ENCODE peak calls at places on chromosomes 1 and 21, in five cellular contexts. G is tibial nerve, K is cardiac muscle cell, V is right atrium auricular region, Z is neural progenitor cell. D is an unnamed sample.

GRCh38 chr1:195173753-195174152 is 1434.5 kb downstream of the KCNT2 start:
- DNase-seq in Z (no peak), V (no peak), K (no peak), G (no peak), D (no peak)

GRCh38 chr1:92084651-92085050 is 4.5 kb downstream of the BTBD8 start:
- DNase-seq in V (no peak), Z (no peak), K (no peak), G (no peak), D (no peak)

GRCh38 chr1:6041432-6042062 is 4.1 kb upstream of the KCNAB2 start:
- DNase-seq in G (no peak), V (no peak), Z (peak; percentile 75), K (peak; percentile 20), D (peak; percentile 41)

GRCh38 chr1:177849130-177849529 is 120.7 kb downstream of the SEC16B start:
- DNase-seq in V (no peak), Z (no peak), K (peak; percentile 8), G (no peak), D (no peak)

GRCh38 chr1:35530946-35531345 is 26.3 kb downstream of the KIAA0319L start:
- DNase-seq in Z (no peak), K (no peak), V (no peak), G (no peak), D (no peak)

GRCh38 chr21:42677339-42678117 is 24.1 kb downstream of the PDE9A start:
- DNase-seq in Z (no peak), V (no peak), G (peak; percentile 19), K (peak; percentile 83), D (no peak)

GRCh38 chr1:42231253-42231652 is 66.7 kb upstream of the GUCA2A start:
- DNase-seq in V (no peak), K (no peak), G (no peak), Z (no peak), D (no peak)

GRCh38 chr1:94622757-94623156 is 81.2 kb upstream of the F3 start:
- DNase-seq in K (peak; percentile 79), V (no peak), Z (peak; percentile 58), G (no peak), D (no peak)

GRCh38 chr1:84847253-84848247 is 45.5 kb downstream of the LPAR3 start:
- DNase-seq in K (peak; percentile 99), G (peak; percentile 46), Z (no peak), V (peak; percentile 64), D (peak; percentile 55)

GRCh38 chr1:36582066-36582755 is 99.5 kb upstream of the CSF3R start:
- DNase-seq in K (no peak), V (no peak), Z (no peak), G (no peak), D (no peak)

GRCh38 chr1:243230914-243231313 is 24.2 kb downstream of the CEP170 start:
- DNase-seq in V (no peak), Z (peak; percentile 12), K (peak; percentile 28), G (no peak), D (peak; percentile 21)

GRCh38 chr21:38165466-38166213 is 91.2 kb upstream of the KCNJ15 start:
- DNase-seq in G (no peak), Z (no peak), V (no peak), K (peak; percentile 11), D (no peak)

GRCh38 chr1:63662056-63662836 is 69.0 kb downstream of the PGM1 start:
- DNase-seq in K (peak; percentile 83), Z (no peak), V (no peak), G (peak; percentile 15), D (no peak)

GRCh38 chr1:225934711-225935110 is 6.3 kb downstream of the LEFTY2 start:
- DNase-seq in Z (no peak), K (no peak), V (no peak), G (no peak), D (no peak)

GRCh38 chr1:66313446-66313845 is 220.5 kb upstream of the SGIP1 start:
- DNase-seq in Z (no peak), G (no peak), K (peak; percentile 56), V (no peak), D (peak; percentile 87)

GRCh38 chr1:167043752-167044488 is 46.3 kb downstream of the GPA33 start:
- DNase-seq in G (no peak), K (peak; percentile 49), V (no peak), Z (no peak), D (peak; percentile 40)

GRCh38 chr1:185317886-185318310 is 855 bp upstream of the IVNS1ABP start:
- DNase-seq in G (no peak), Z (no peak), K (peak; percentile 27), V (no peak), D (no peak)

GRCh38 chr21:33362044-33362555 is 37.3 kb downstream of the IFNAR1 start:
- DNase-seq in V (no peak), K (no peak), Z (peak; percentile 62), G (no peak), D (no peak)

GRCh38 chr21:29232601-29233541 is 65.9 kb upstream of the BACH1 start:
- DNase-seq in G (no peak), Z (no peak), K (peak; percentile 50), V (no peak), D (peak; percentile 61)

GRCh38 chr1:6447818-6448748 is 17.9 kb downstream of the TNFRSF25 start:
- DNase-seq in K (no peak), G (no peak), Z (peak; percentile 82), V (no peak), D (no peak)

GRCh38 chr21:31282095-31282709 is 61.9 kb downstream of the TIAM1 start:
- DNase-seq in V (peak; percentile 71), Z (no peak), G (peak; percentile 10), K (peak; percentile 98), D (no peak)

GRCh38 chr1:96710708-96711477 is 10.7 kb upstream of the PTBP2 start:
- DNase-seq in K (no peak), G (no peak), Z (no peak), V (no peak), D (no peak)

GRCh38 chr1:44594871-44595735 is 79.2 kb downstream of the TMEM53 start:
- DNase-seq in K (peak; percentile 69), V (peak; percentile 78), G (peak; percentile 82), Z (peak; percentile 91), D (peak; percentile 61)

GRCh38 chr1:181504294-181505115 is 21.2 kb downstream of the CACNA1E start:
- DNase-seq in V (no peak), Z (peak; percentile 84), K (peak; percentile 28), G (no peak), D (peak; percentile 71)

GRCh38 chr1:11042065-11042464 is 5.0 kb downstream of the MASP2 start:
- DNase-seq in V (no peak), G (no peak), K (no peak), Z (no peak), D (no peak)

GRCh38 chr1:11044086-11044848 is 2.8 kb downstream of the MASP2 start:
- DNase-seq in K (no peak), Z (no peak), V (no peak), G (no peak), D (no peak)

GRCh38 chr1:11044849-11045427 is 2.1 kb downstream of the MASP2 start:
- DNase-seq in G (no peak), Z (no peak), V (no peak), K (no peak), D (no peak)

GRCh38 chr1:11041048-11041447 is 6.0 kb downstream of the MASP2 start:
- DNase-seq in G (no peak), Z (no peak), V (no peak), K (no peak), D (no peak)

DNA sequence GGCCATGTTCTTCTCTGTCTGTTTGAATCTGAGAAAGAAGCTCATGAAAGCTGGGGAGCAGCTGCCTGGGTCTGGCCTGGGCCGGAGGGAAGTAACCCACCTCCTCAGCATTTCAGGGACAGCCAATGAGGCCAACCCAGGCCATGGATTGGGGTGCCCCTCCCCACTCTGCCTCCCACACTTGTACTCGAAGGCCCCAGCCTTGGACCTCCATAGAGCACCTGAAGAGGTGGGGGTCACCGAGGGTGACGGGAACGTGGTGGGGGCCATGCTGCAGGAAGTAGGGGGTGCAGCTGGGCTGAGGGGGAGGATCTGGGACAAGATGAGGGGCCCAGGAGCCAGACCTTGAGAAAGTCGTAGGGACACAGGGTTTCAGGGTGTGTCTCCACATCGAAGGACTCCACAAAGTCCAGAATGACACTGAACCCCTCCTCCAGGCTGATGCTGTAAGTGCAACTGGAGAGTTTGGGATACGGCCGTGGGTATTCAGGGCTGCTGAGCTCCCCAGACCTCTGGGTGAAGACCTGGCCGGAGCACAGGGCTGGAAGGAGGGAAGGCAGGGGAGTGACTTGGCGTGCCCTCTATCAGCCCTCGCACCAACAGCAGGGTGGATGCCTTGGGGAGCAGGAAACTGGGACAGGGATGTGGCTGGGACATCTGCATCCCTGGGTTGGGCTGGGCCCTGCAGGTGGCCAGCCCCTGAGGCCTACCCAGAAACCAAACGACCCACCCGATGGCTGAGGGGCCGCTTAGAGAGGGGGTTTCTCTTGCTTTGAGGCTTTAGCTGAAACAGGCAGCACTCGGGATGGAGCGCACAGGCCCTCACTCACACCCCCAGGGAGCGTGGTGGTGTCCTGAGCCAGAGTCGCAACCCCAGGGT is 3.8 kb downstream of the MASP2 start:
- DNase-seq in G (no peak), Z (no peak), V (no peak), K (no peak), D (no peak)
- H3K4me1 ChIP-seq in G (peaks cover 1% of the 10 kb centered on the region), Z (no peaks in the 10 kb centered on the region), V (no peaks in the 10 kb centered on the region), K (no peaks in the 10 kb centered on the region), D (no peaks in the 10 kb centered on the region)

GRCh38 chr1:47817861-47818260 is 179.3 kb downstream of the TRABD2B start:
- DNase-seq in K (no peak), Z (no peak), V (no peak), G (no peak), D (no peak)
- H3K36me3 ChIP-seq in K (no peaks in the 10 kb centered on the region), Z (no peaks in the 10 kb centered on the region), V (no peaks in the 10 kb centered on the region), G (no peaks in the 10 kb centered on the region), D (no peaks in the 10 kb centered on the region)

DNA sequence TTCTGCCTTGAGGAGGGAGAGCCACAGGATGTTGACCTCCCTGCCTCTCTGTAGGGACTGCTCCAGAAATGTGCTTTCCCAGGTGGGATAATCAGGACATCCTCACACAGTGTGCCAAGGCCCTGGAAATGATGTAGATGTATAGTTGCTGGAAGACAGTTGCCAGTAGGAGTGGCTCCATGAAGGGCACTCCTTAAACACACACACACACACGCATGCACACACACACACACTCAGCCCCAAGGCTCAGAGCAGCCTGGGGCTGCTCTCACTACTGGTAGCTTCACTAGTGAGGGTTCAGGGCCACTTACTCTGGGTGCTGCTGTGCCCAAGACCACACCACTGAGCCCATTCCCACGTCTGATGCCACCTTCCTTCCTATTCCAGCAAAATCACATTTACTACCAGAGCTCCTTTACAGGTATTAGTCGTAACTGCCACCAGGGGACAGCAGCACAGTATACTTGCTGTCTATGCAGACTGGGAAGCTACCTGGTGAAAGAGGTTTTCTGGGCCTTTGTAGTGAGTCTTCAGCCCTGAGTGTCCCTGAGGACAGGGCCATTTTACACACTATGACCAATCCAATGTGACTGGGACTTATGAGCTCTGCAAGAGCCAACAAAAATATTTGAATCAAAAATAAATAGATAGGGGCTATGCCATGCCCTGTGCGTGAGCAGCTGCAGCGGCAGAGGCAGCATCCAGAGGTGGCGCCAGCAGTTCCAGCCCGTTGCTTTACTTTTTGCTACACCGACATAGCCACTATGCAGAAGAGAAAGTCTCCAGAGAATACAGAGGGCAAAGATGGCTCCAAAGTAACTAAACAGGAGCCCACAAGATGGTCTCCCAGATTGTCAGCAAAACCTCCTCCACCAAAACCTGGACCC is 15.0 kb downstream of the CRNN start:
- DNase-seq in V (no peak), G (no peak), Z (no peak), K (peak; percentile 14), D (no peak)
- TF ChIP-seq CTCF in V (peak; percentile 38), G (peak; percentile 17), Z (no peak), K (peak; percentile 35), D (peak; percentile 36)

DNA sequence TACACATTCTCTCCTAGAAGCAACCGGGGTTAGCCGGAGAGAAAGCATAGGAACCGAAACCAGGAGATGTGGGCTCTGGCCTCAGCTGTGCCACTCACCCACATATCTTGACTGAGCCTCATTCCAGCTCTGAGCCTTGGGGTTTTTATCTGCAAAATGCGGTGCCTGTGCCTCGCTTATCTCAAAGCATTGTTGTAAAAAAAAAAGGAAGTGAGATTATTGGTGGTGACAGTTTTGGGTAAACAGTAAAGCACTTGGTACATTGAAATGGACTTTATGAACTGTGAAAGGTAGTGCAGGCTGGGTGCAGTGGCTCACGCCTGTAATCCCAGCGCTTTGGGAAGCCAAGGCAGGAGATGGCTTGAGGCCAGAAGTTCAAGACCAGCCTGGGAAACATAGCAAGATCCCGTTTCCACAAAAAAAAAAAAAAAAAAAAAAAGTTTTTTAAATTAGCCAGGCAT is 3.8 kb downstream of the PTAFR start:
- DNase-seq in K (peak; percentile 77), V (no peak), G (no peak), Z (no peak), D (no peak)
- H3K4me1 ChIP-seq in K (peaks cover 6% of the 10 kb centered on the region), V (no peaks in the 10 kb centered on the region), G (peaks cover 10% of the 10 kb centered on the region), Z (no peaks in the 10 kb centered on the region), D (no peaks in the 10 kb centered on the region)

D was measured in A673.